ENCODE peak calls at places on chromosomes 1 and 21, in six cellular contexts. V, R, Y, H, B and A are unnamed samples.

GRCh38 chr1:64488862-64489261 is 18.9 kb downstream of the CACHD1 start:
- DNase-seq in Y (no peak), H (no peak), R (no peak), V (no peak), B (no peak), A (no peak)

GRCh38 chr1:154431586-154432373 is 26.6 kb downstream of the IL6R start:
- DNase-seq in Y (no peak), H (no peak), B (no peak), R (peak), V (no peak), A (no peak)

GRCh38 chr1:66535149-66535548 is 1.2 kb downstream of the SGIP1 start:
- DNase-seq in Y (no peak), B (no peak), H (no peak), V (no peak), R (no peak), A (no peak)

GRCh38 chr1:171433451-171433850 is 51.9 kb upstream of the PRRC2C start:
- DNase-seq in V (no peak), H (no peak), Y (no peak), B (no peak), R (no peak), A (no peak)

GRCh38 chr1:172897738-172898137 is 153.0 kb downstream of the TNFSF18 start:
- DNase-seq in H (no peak), Y (no peak), V (no peak), R (no peak), B (no peak), A (no peak)

GRCh38 chr1:56081151-56081550 is 498.2 kb downstream of the PLPP3 start:
- DNase-seq in H (no peak), R (no peak), Y (no peak), V (no peak), B (no peak), A (no peak)

GRCh38 chr1:27561126-27561899 is 42.6 kb downstream of the AHDC1 start:
- DNase-seq in R (no peak), Y (no peak), H (no peak), B (no peak), V (peak), A (no peak)

GRCh38 chr1:46295306-46295705 is 8.1 kb downstream of the LRRC41 start:
- DNase-seq in R (no peak), Y (no peak), H (no peak), V (no peak), B (no peak), A (no peak)

GRCh38 chr1:157193702-157194391 is 55.7 kb upstream of the ETV3 start:
- DNase-seq in R (peak), B (peak), Y (peak), H (no peak), V (peak), A (peak)

GRCh38 chr1:171431994-171432393 is 53.3 kb upstream of the PRRC2C start:
- DNase-seq in Y (no peak), R (no peak), V (no peak), B (no peak), H (no peak), A (no peak)

GRCh38 chr1:109198043-109198695 is 15.5 kb upstream of the SARS1 start:
- DNase-seq in Y (no peak), R (peak), B (no peak), V (no peak), H (no peak), A (no peak)

GRCh38 chr1:95323117-95323516 is 89.1 kb downstream of the RWDD3 start:
- DNase-seq in Y (peak), V (no peak), B (no peak), R (no peak), H (no peak), A (no peak)

GRCh38 chr1:114037952-114038867 is 58.9 kb downstream of the OLFML3 start:
- DNase-seq in H (no peak), Y (no peak), V (no peak), B (no peak), R (no peak), A (no peak)

GRCh38 chr1:47738560-47739182 is 258.5 kb downstream of the TRABD2B start:
- DNase-seq in B (peak), R (peak), Y (peak), V (peak), H (no peak), A (no peak)

GRCh38 chr1:209895709-209896108 is 42.3 kb upstream of the SYT14 start:
- DNase-seq in R (no peak), Y (no peak), H (no peak), B (no peak), V (no peak), A (no peak)

GRCh38 chr1:93499533-93499932 is 51.6 kb downstream of the FNBP1L start:
- DNase-seq in Y (no peak), R (no peak), B (no peak), V (no peak), H (no peak), A (no peak)

GRCh38 chr1:232499151-232499550 is 130.8 kb downstream of the SIPA1L2 start:
- DNase-seq in Y (no peak), H (no peak), V (no peak), B (no peak), R (no peak), A (no peak)

GRCh38 chr1:160494620-160495019 is 28.4 kb downstream of the SLAMF6 start:
- DNase-seq in V (no peak), Y (peak), B (peak), R (no peak), H (no peak), A (no peak)

GRCh38 chr1:77846966-77847365 is 41.5 kb upstream of the NEXN start:
- DNase-seq in H (no peak), Y (no peak), V (no peak), B (no peak), R (no peak), A (no peak)

GRCh38 chr1:113217447-113218208 is 144.6 kb downstream of the LRIG2 start:
- DNase-seq in H (no peak), Y (peak), R (peak), V (peak), B (no peak), A (no peak)

GRCh38 chr1:228272831-228273571 is 65.2 kb downstream of the OBSCN start:
- DNase-seq in B (peak), R (no peak), H (no peak), Y (no peak), V (no peak), A (no peak)

GRCh38 chr1:161021959-161022332 is 994 bp upstream of the F11R start:
- DNase-seq in B (no peak), V (no peak), H (no peak), Y (peak), R (no peak), A (no peak)

GRCh38 chr1:30920827-30921226 is 12.3 kb upstream of the SDC3 start:
- DNase-seq in Y (no peak), V (no peak), H (no peak), R (no peak), B (no peak), A (no peak)

GRCh38 chr1:42319871-42320484 is 15.1 kb downstream of the FOXJ3 start:
- DNase-seq in V (no peak), H (no peak), B (no peak), Y (peak), R (no peak), A (no peak)

GRCh38 chr1:33725037-33725436 is 138.8 kb upstream of the HMGB4 start:
- DNase-seq in B (no peak), V (no peak), R (no peak), H (no peak), Y (no peak), A (no peak)

GRCh38 chr1:214135886-214136285 is 145.1 kb upstream of the SMYD2 start:
- DNase-seq in H (no peak), R (no peak), Y (no peak), B (no peak), V (no peak), A (no peak)

GRCh38 chr1:110872745-110873435 is at the start of gene CD53:
- DNase-seq in H (peak), B (no peak), R (no peak), Y (no peak), V (no peak), A (peak)

GRCh38 chr1:2292725-2293450 is 64.8 kb downstream of the SKI start:
- DNase-seq in H (no peak), R (no peak), B (no peak), V (no peak), Y (no peak), A (no peak)

GRCh38 chr1:219954736-219955421 is 26.5 kb upstream of the SLC30A10 start:
- DNase-seq in H (no peak), B (no peak), V (no peak), R (no peak), Y (peak), A (no peak)

GRCh38 chr1:187006896-187007295 is 178.1 kb downstream of the PLA2G4A start:
- DNase-seq in Y (no peak), B (no peak), H (no peak), R (no peak), V (no peak), A (no peak)

GRCh38 chr1:207669469-207670111 is 24.7 kb downstream of the CR1L start:
- DNase-seq in R (no peak), Y (no peak), V (no peak), B (no peak), H (no peak), A (no peak)

DNA sequence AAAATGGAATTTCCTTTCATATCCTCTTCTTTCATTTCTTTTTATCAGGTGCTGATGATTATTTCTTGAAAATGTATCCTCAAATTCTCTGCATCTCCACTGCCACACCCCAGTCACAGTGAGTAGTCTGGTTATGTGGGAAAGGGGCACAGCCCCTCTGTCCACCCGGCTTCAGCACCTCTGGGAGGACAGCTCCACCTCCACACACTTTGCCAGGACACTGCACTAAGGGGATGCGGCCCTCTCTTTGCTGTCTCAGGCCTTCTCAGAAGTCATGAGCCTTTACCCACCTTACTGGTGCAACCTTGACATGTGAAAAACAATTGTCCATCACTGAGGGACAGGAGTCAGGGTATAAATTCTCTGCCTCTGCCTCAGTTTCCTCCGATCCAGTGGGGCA is 433.1 kb downstream of the PCP4 start:
- DNase-seq in Y (no peak), H (no peak), R (no peak), B (no peak), V (no peak), A (no peak)
- TF ChIP-seq GABPA in Y (no peak), H (no peak), R (no peak), B (no peak), V (no peak), A (no peak)

GRCh38 chr1:201348211-201348566 is 29.3 kb downstream of the TNNT2 start:
- DNase-seq in H (no peak), R (peak), Y (peak), B (peak), V (peak), A (peak)
- TF ChIP-seq GABPA in H (no peak), R (no peak), Y (no peak), B (no peak), V (no peak), A (no peak)

DNA sequence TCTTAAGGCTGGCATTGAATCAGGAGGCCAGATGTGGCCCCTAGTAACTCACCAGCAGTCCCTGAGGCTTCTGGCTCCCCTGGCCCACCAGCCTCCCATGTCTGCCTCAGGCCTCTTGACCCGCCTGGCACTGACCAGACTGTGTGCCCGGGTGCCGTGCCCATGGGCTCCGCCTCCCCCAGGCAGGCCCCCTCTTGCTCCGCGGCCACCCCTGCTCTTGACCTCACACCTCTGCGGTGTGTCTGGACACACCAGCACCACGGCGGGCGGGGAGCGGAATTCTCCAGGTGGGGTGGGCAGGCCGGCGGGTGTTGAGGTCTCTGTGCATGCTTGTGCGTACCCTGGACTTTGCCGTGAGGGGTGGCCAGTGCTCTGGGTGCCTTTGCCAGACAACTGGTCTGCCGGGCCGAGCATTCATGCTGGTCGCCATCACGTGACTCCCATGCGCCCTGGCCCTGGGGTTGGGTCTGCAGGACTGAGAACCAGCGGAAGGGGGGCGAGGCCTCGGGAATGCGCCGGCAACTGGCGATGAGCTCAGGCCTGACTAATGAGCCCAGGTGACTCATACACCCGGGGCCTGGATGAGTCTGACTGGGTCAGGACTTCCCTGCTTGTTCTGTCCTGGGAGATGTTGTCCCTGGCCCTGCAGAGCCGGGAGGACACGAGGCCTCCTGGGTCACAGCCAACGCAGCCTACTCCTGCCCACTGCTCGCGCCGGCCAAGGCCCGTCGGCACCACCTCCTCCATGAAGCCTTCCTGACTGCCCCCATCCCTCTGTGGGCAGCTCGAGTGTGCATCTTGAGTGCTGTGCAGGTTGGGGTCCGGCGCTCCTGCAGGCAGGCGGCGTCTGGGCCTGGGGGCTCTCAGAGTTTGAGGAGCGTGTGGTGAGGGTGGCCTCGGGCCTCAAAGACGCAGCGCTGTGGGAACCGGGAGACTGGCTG is 22.6 kb downstream of the COL18A1 start:
- DNase-seq in Y (peak), V (no peak), R (peak), H (no peak), B (no peak), A (no peak)
- TF ChIP-seq GABPA in Y (no peak), V (no peak), R (no peak), H (no peak), B (no peak), A (no peak)

GRCh38 chr21:42245348-42246185 is 26.6 kb downstream of the ABCG1 start:
- DNase-seq in V (peak), B (no peak), R (no peak), H (no peak), Y (no peak), A (no peak)
- TF ChIP-seq GABPA in V (no peak), B (no peak), R (no peak), H (no peak), Y (no peak), A (no peak)